ENCODE peak calls at places on chromosomes 12 and 14, in ten cellular contexts. N, P, B, R, Z, M, F, H, U and O are unnamed samples.

GRCh38 chr14:97995571-97995970 is 1198.4 kb downstream of the VRK1 start:
- DNase-seq in B (no peak), R (no peak), P (no peak), F (no peak), N (no peak), Z (no peak), H (no peak), U (no peak), M (no peak), O (no peak)

GRCh38 chr14:95497561-95498011 is 18.9 kb downstream of the SYNE3 start:
- DNase-seq in Z (no peak), P (peak), F (no peak), M (no peak), U (no peak), N (peak), H (no peak), R (no peak), B (peak), O (no peak)

GRCh38 chr14:99327050-99327449 is 55.1 kb upstream of the BCL11B start:
- DNase-seq in R (no peak), P (no peak), F (no peak), M (peak), B (no peak), U (no peak), H (no peak), N (no peak), Z (no peak), O (no peak)

GRCh38 chr14:76918751-76919421 is 92.7 kb downstream of the LRRC74A start:
- DNase-seq in Z (peak), F (peak), N (no peak), R (no peak), P (peak), M (peak), U (no peak), H (peak), B (peak), O (peak)

GRCh38 chr12:40253936-40254335 is 29.1 kb downstream of the LRRK2 start:
- DNase-seq in B (no peak), N (no peak), P (no peak), F (no peak), R (no peak), M (no peak), H (peak), U (no peak), Z (no peak), O (peak)

GRCh38 chr12:65494537-65494936 is 216.1 kb downstream of the MSRB3 start:
- DNase-seq in M (no peak), F (no peak), P (no peak), R (no peak), H (no peak), N (no peak), U (no peak), B (peak), Z (no peak), O (no peak)

GRCh38 chr12:31119531-31120211 is 46.0 kb downstream of the DDX11 start:
- DNase-seq in M (no peak), R (peak), P (peak), N (no peak), Z (no peak), B (no peak), H (no peak), U (no peak), F (no peak), O (no peak)

GRCh38 chr12:92899388-92900001 is 29.6 kb downstream of the EEA1 start:
- DNase-seq in M (peak), B (no peak), N (no peak), U (no peak), F (peak), P (no peak), Z (peak), H (peak), R (no peak), O (peak)

GRCh38 chr14:68042591-68043210 is 223.1 kb downstream of the RAD51B start:
- DNase-seq in U (no peak), B (no peak), R (peak), P (no peak), Z (no peak), H (peak), F (no peak), N (no peak), M (no peak), O (no peak)

GRCh38 chr12:69844836-69845235 is 19.8 kb downstream of the MYRFL start:
- DNase-seq in P (no peak), H (no peak), F (no peak), N (no peak), Z (no peak), U (no peak), M (no peak), B (no peak), R (no peak), O (no peak)

GRCh38 chr12:130422676-130423075 is 85.0 kb downstream of the PIWIL1 start:
- DNase-seq in Z (no peak), U (no peak), M (no peak), F (no peak), R (no peak), P (peak), H (no peak), N (no peak), B (no peak), O (no peak)

GRCh38 chr12:109309441-109310246 is 560 bp upstream of the FOXN4 start:
- DNase-seq in Z (no peak), R (no peak), M (no peak), F (no peak), H (no peak), N (no peak), B (peak), U (no peak), P (no peak), O (no peak)

GRCh38 chr14:70394674-70395073 is 22.2 kb downstream of the SYNJ2BP start:
- DNase-seq in M (no peak), N (no peak), F (no peak), U (no peak), B (no peak), R (no peak), P (no peak), Z (no peak), H (no peak), O (no peak)

GRCh38 chr12:1530592-1531159 is 63.7 kb downstream of the FBXL14 start:
- DNase-seq in Z (no peak), H (no peak), N (no peak), B (no peak), U (no peak), M (peak), P (no peak), F (no peak), R (no peak), O (no peak)

GRCh38 chr12:20101046-20101445 is 267.3 kb upstream of the PDE3A start:
- DNase-seq in Z (no peak), B (no peak), P (no peak), M (no peak), N (no peak), R (no peak), U (no peak), H (no peak), F (no peak), O (no peak)

GRCh38 chr14:53619625-53620324 is 336.9 kb downstream of the BMP4 start:
- DNase-seq in N (no peak), B (no peak), P (no peak), H (peak), F (no peak), M (no peak), R (no peak), U (no peak), Z (no peak), O (no peak)

GRCh38 chr12:70660620-70661219 is 23.5 kb upstream of the PTPRB start:
- DNase-seq in R (no peak), Z (no peak), M (no peak), P (no peak), U (no peak), B (no peak), N (peak), F (peak), H (peak), O (no peak)

GRCh38 chr12:127169321-127170270 is 1097.4 kb upstream of the TMEM132C start:
- DNase-seq in N (no peak), R (no peak), M (no peak), Z (no peak), B (no peak), P (no peak), F (no peak), H (no peak), U (no peak), O (no peak)

GRCh38 chr14:48575772-48576171 is 900.4 kb upstream of the MDGA2 start:
- DNase-seq in Z (no peak), P (no peak), F (no peak), B (no peak), R (no peak), U (no peak), H (no peak), M (no peak), N (no peak), O (no peak)

GRCh38 chr14:23364604-23365352 is at the start of gene EFS:
- DNase-seq in N (no peak), U (no peak), M (peak), R (peak), F (peak), Z (no peak), P (peak), B (no peak), H (peak), O (no peak)

DNA sequence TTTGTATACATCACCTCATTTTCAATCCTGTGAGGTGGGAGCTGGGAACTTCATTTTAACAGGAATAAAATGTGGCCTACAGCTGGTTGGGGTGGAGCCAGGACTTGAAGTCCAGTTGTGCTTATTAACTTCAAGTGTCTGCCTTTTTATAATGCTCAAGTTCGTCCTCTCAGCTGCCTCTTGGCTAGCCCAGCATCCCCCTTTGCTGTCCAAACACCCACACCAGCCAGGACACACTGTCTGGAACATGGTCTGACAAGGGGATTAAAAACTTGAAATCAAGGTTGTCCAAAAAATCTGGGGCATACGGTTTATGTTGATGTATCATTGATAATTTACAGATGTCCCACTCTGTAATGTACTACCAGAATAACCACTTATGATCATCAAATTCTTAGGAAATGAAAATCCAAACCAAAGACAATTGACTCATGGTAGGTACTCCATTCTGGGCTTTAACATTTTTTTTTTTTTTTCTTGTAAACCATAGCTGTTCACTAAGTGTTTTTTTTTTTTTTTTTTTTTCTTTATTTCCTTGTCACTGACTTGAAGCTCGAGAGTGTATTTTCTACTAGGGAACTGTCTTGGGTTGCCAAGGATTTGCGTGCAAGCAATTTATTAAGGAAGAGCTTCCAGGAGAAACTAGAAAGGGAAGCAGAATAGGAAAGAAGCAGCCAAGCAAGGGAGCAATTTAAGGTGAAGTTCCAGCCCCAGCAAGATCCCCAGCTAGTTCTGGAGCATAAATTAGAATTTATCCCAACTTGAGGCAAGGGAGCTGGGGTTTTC is 252.2 kb downstream of the EFCAB11 start:
- DNase-seq in B (peak), P (no peak), M (peak), N (no peak), R (peak), U (no peak), H (peak), Z (no peak), F (peak), O (peak)
- H3K4me3 ChIP-seq in B (no peak), P (peak), M (peak), N (no peak), R (no peak), U (peak), H (no peak), Z (no peak), F (peak), O (peak)

GRCh38 chr14:105525326-105525725 is 1.1 kb upstream of the TMEM121 start:
- DNase-seq in N (no peak), H (no peak), M (no peak), B (no peak), R (no peak), Z (no peak), F (no peak), U (no peak), P (no peak), O (no peak)

GRCh38 chr14:105525861-105526780 is at the start of gene TMEM121:
- DNase-seq in U (peak), P (peak), H (no peak), B (peak), F (no peak), M (peak), Z (no peak), N (no peak), R (peak), O (no peak)

GRCh38 chr14:105527381-105528196 is 1.2 kb downstream of the TMEM121 start:
- DNase-seq in Z (no peak), R (no peak), U (no peak), P (peak), N (no peak), H (no peak), M (no peak), F (no peak), B (no peak), O (no peak)

GRCh38 chr14:105528197-105528858 is 1.9 kb downstream of the TMEM121 start:
- DNase-seq in M (peak), Z (peak), N (peak), U (peak), H (peak), P (peak), F (peak), R (peak), B (peak), O (peak)

GRCh38 chr14:105526781-105527380 is 498 bp downstream of the TMEM121 start:
- DNase-seq in F (no peak), H (no peak), B (no peak), Z (no peak), R (no peak), N (no peak), P (peak), M (peak), U (no peak), O (no peak)
- H3K4me3 ChIP-seq in F (peak), H (peak), B (peak), Z (peak), R (peak), N (peak), P (peak), M (peak), U (peak), O (peak)

DNA sequence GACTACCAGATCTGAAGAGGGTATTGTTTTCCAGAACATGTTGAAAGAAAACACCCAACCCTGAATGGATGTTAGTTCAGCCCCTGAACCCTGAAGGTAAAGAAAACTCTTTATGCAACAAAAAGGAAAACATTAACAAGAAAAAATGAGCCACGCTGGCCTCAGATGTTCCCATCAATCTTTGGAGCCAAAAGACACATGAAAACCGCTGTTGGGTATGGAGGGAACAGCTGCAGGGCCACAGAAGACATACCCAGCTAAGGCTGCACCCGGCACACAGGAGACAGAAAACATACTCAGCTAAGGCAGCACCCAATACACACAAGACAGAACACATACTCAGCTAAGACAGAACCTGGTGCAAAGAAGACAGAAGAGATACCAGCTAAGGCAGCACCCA is 51.3 kb upstream of the GALNT9 start:
- DNase-seq in R (no peak), P (no peak), N (no peak), M (no peak), H (no peak), B (no peak), Z (no peak), F (no peak), U (no peak), O (peak)
- H3K4me3 ChIP-seq in R (no peak), P (no peak), N (no peak), M (no peak), H (no peak), B (no peak), Z (no peak), F (no peak), U (no peak), O (no peak)

GRCh38 chr14:85934123-85934885 is 404.4 kb downstream of the FLRT2 start:
- DNase-seq in P (peak), H (peak), U (peak), R (no peak), B (no peak), Z (no peak), F (peak), M (no peak), N (no peak), O (no peak)

DNA sequence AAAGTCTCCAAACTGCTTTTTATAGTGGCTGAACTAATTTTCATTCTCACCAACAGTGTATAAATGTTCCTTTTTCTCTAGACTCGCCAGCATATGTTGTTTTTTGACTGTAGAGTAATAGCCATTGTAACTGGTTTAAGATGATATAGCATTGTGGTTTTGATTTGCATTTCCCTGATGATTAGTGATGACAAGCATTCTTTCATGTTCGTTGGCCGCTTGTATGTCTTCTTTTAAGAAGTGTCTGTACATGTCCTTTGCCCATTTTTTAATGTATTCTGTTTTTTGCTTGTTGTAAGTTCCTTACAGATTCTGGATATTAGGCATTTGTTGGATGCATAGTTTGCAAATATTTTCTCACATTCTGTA is 404.9 kb downstream of the FLRT2 start:
- DNase-seq in N (no peak), F (no peak), Z (no peak), R (no peak), M (no peak), U (no peak), P (no peak), H (no peak), B (no peak), O (no peak)
- H3K4me3 ChIP-seq in N (peak), F (peak), Z (no peak), R (no peak), M (peak), U (peak), P (peak), H (no peak), B (no peak), O (no peak)

GRCh38 chr12:57094194-57095160 is 5.6 kb downstream of the NAB2 start:
- DNase-seq in B (no peak), U (no peak), M (peak), P (no peak), Z (no peak), H (no peak), N (no peak), R (no peak), F (no peak), O (no peak)
- H3K4me3 ChIP-seq in B (no peak), U (no peak), M (no peak), P (peak), Z (no peak), H (no peak), N (no peak), R (no peak), F (no peak), O (no peak)

GRCh38 chr12:6945613-6946012 is 1.8 kb downstream of the C12orf57 start:
- DNase-seq in U (no peak), N (no peak), M (no peak), H (no peak), P (peak), R (no peak), Z (no peak), F (no peak), B (no peak), O (no peak)
- H3K4me3 ChIP-seq in U (peak), N (peak), M (no peak), H (no peak), P (peak), R (peak), Z (peak), F (no peak), B (no peak), O (no peak)

GRCh38 chr14:60510976-60511599 is 2.1 kb downstream of the SIX6 start:
- DNase-seq in R (peak), N (no peak), M (no peak), H (no peak), B (no peak), U (no peak), P (no peak), F (no peak), Z (no peak), O (no peak)

GRCh38 chr14:60508707-60509437 is at the start of gene SIX6:
- DNase-seq in U (no peak), M (no peak), N (no peak), B (peak), Z (peak), F (no peak), R (peak), H (no peak), P (no peak), O (no peak)

GRCh38 chr14:60508363-60508706 is 611 bp upstream of the SIX6 start:
- DNase-seq in M (no peak), N (no peak), Z (no peak), R (no peak), B (no peak), P (no peak), F (no peak), H (no peak), U (no peak), O (no peak)

GRCh38 chr14:60509438-60510253 is 700 bp downstream of the SIX6 start:
- DNase-seq in P (no peak), N (no peak), Z (no peak), R (peak), F (no peak), H (no peak), B (no peak), M (no peak), U (no peak), O (no peak)

GRCh38 chr14:60510254-60510975 is 1.5 kb downstream of the SIX6 start:
- DNase-seq in F (no peak), P (no peak), H (no peak), N (no peak), R (peak), B (no peak), Z (no peak), U (no peak), M (no peak), O (no peak)
- H3K4me3 ChIP-seq in F (no peak), P (peak), H (no peak), N (no peak), R (no peak), B (no peak), Z (no peak), U (no peak), M (no peak), O (no peak)

GRCh38 chr14:64704743-64705405 is 650 bp downstream of the PLEKHG3 start:
- DNase-seq in Z (no peak), R (no peak), B (peak), M (peak), U (no peak), H (no peak), P (peak), F (no peak), N (no peak), O (no peak)
- H3K4me3 ChIP-seq in Z (peak), R (peak), B (peak), M (peak), U (peak), H (peak), P (peak), F (peak), N (peak), O (peak)

DNA sequence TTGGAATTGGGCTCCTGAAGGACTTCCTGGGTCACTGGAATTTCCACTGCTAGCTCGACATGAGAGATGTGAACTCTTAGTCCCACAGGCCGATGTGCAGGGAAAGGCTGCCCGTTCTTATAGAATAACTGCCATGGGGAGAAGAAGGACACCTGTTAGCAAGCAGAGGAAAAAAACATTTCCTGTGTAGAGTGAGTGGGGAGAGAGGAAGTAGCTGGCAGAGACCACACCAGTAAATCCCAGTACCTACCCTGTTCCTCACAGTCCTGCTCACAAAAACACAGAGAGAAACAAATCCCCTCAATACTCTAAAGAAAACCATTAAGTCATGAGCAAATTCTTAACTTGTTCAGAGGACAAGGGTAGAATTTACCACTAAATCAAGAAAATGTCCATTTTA is 29.5 kb downstream of the AREL1 start:
- DNase-seq in N (no peak), H (no peak), R (no peak), Z (no peak), B (no peak), M (no peak), P (no peak), F (no peak), U (no peak), O (no peak)
- H3K4me3 ChIP-seq in N (no peak), H (no peak), R (no peak), Z (no peak), B (no peak), M (no peak), P (peak), F (no peak), U (no peak), O (no peak)

DNA sequence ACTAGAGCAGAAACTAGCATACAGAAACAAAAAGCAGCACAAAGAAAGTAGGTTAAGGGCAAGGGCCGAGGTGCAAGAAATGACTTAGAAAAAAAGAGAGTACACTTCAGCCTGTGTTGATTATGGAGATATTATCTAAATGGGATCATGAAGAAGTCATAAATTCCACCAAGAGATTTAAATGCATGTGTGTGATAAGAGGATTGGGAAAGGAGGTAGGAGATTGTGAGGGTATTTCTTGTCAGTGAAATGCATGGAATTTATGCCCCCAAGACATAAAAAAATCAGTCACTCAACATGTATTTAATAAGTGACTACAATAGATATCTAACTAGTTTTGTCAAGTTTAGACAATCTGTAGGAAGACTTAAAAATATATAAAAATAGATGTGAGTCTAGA is 976.2 kb upstream of the LRFN5 start:
- DNase-seq in B (no peak), F (no peak), Z (no peak), P (no peak), M (no peak), N (no peak), H (no peak), R (no peak), U (no peak), O (no peak)
- H3K4me3 ChIP-seq in B (peak), F (no peak), Z (peak), P (no peak), M (no peak), N (no peak), H (no peak), R (peak), U (no peak), O (no peak)